ENCODE peak calls at places on chromosome 15, in ten cellular contexts. U is left ventricle myocardium inferior; S is activated CD8-positive, alpha-beta T cell treated with anti-CD3 and anti-CD28 coated beads for 36 hours; I is GM23338; T is fibroblast of mammary gland; E is activated B cell treated with CpG ODN at 0.5 μM for 24 hours; K is suprapubic skin; D is K562; H is lower lobe of right lung; F is colonic mucosa. J is an unnamed sample.
A peak's percentile ranks its signal among the peaks of the same experiment; 100 is the strongest.

GRCh38 chr15:72342385-72342784 is 22.4 kb upstream of the CELF6 start:
- DNase-seq in U (no peak), S (peak; percentile 62), I (peak; percentile 94), T (peak; percentile 28), E (no peak), K (no peak), D (no peak), H (no peak), F (no peak), J (no peak)

GRCh38 chr15:39338251-39338650 is 242.6 kb upstream of the THBS1 start:
- DNase-seq in U (no peak), S (no peak), I (no peak), T (no peak), E (no peak), K (no peak), D (no peak), H (no peak), F (no peak), J (no peak)

GRCh38 chr15:68228143-68228970 is 1.2 kb downstream of the CLN6 start:
- DNase-seq in U (peak; percentile 7), S (peak; percentile 19), I (no peak), T (peak; percentile 27), E (no peak), K (peak; percentile 56), D (peak; percentile 29), H (no peak), F (no peak), J (peak; percentile 62)

GRCh38 chr15:45106002-45106790 is 7.8 kb downstream of the DUOX2 start:
- DNase-seq in U (no peak), S (no peak), I (no peak), T (no peak), E (no peak), K (peak; percentile 44), D (no peak), H (no peak), F (no peak), J (no peak)

GRCh38 chr15:80684697-80685096 is 10.4 kb upstream of the ABHD17C start:
- DNase-seq in U (no peak), S (no peak), I (no peak), T (no peak), E (no peak), K (no peak), D (no peak), H (no peak), F (peak; percentile 51), J (no peak)

GRCh38 chr15:74768771-74769342 is 13.0 kb upstream of the CSK start:
- DNase-seq in U (peak; percentile 50), S (peak; percentile 74), I (peak; percentile 81), T (peak; percentile 49), E (no peak), K (no peak), D (peak; percentile 75), H (peak; percentile 75), F (peak; percentile 54), J (no peak)

GRCh38 chr15:78177447-78177873 is 28.3 kb downstream of the IDH3A start:
- DNase-seq in U (peak; percentile 44), S (peak; percentile 64), I (peak; percentile 89), T (peak; percentile 10), E (no peak), K (no peak), D (peak; percentile 70), H (no peak), F (peak; percentile 56), J (peak; percentile 60)

GRCh38 chr15:62672268-62672667 is 370.3 kb upstream of the TPM1 start:
- DNase-seq in U (no peak), S (no peak), I (no peak), T (peak; percentile 91), E (no peak), K (no peak), D (no peak), H (no peak), F (no peak), J (no peak)

GRCh38 chr15:63899193-63899592 is 65.4 kb upstream of the HERC1 start:
- DNase-seq in U (no peak), S (no peak), I (no peak), T (no peak), E (no peak), K (no peak), D (peak; percentile 47), H (peak; percentile 64), F (no peak), J (no peak)

GRCh38 chr15:77292924-77293558 is 126.9 kb downstream of the PEAK1 start:
- DNase-seq in U (no peak), S (no peak), I (no peak), T (no peak), E (no peak), K (no peak), D (no peak), H (no peak), F (no peak), J (no peak)

GRCh38 chr15:39509941-39510845 is 70.7 kb upstream of the THBS1 start:
- DNase-seq in U (peak; percentile 60), S (peak; percentile 9), I (no peak), T (peak; percentile 67), E (no peak), K (no peak), D (no peak), H (no peak), F (no peak), J (no peak)

GRCh38 chr15:69604050-69604378 is 151.4 kb downstream of the RPLP1 start:
- DNase-seq in U (no peak), S (no peak), I (peak; percentile 59), T (no peak), E (no peak), K (peak; percentile 38), D (no peak), H (no peak), F (peak; percentile 71), J (no peak)

DNA sequence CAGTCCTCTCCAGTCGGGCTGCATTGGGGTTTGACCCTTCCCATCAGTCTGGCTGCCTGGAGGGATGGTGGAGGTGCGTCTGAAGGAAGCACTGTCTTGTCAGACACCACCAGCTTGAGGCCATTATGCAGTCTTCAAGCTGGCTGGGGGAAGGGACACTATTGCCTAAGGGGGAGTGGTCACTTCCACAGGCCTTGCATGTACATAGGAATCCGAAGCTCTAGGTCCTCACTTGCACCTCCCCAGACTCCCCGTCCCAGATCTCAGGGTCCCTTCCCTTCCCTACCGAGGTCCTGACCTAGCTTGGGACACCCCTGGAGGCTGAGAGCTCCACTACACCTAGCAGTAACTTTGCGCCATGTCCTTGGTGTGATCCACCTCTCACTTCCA is 48.6 kb upstream of the KLF13 start:
- DNase-seq in U (no peak), S (no peak), I (no peak), T (no peak), E (no peak), K (peak; percentile 41), D (no peak), H (no peak), F (no peak), J (peak; percentile 45)
- TF ChIP-seq CTCF in U (no peak), S (no peak), I (no peak), T (no peak), E (no peak), K (no peak), D (no peak), H (no peak), F (no peak), J (no peak)

GRCh38 chr15:33182278-33182905 is 12.1 kb downstream of the FMN1 start:
- DNase-seq in U (no peak), S (no peak), I (peak; percentile 52), T (no peak), E (no peak), K (no peak), D (no peak), H (no peak), F (no peak), J (no peak)
- TF ChIP-seq CTCF in U (no peak), S (no peak), I (peak; percentile 48), T (no peak), E (no peak), K (no peak), D (no peak), H (no peak), F (no peak), J (no peak)

GRCh38 chr15:42796955-42797779 is 60.2 kb upstream of the CDAN1 start:
- DNase-seq in U (no peak), S (no peak), I (peak; percentile 28), T (peak; percentile 16), E (no peak), K (no peak), D (no peak), H (no peak), F (no peak), J (no peak)
- TF ChIP-seq CTCF in U (no peak), S (no peak), I (peak; percentile 49), T (no peak), E (no peak), K (no peak), D (peak; percentile 36), H (no peak), F (no peak), J (no peak)

GRCh38 chr15:90481023-90481422 is 48.7 kb upstream of the CRTC3 start:
- DNase-seq in U (no peak), S (peak; percentile 50), I (no peak), T (no peak), E (no peak), K (no peak), D (no peak), H (no peak), F (no peak), J (no peak)

GRCh38 chr15:90483640-90484039 is 46.1 kb upstream of the CRTC3 start:
- DNase-seq in U (no peak), S (no peak), I (no peak), T (no peak), E (no peak), K (no peak), D (no peak), H (no peak), F (no peak), J (no peak)

GRCh38 chr15:90483012-90483307 is 46.8 kb upstream of the CRTC3 start:
- DNase-seq in U (no peak), S (no peak), I (no peak), T (no peak), E (no peak), K (no peak), D (no peak), H (no peak), F (no peak), J (no peak)

GRCh38 chr15:90479656-90480055 is 50.1 kb upstream of the CRTC3 start:
- DNase-seq in U (no peak), S (no peak), I (no peak), T (no peak), E (no peak), K (no peak), D (no peak), H (no peak), F (no peak), J (no peak)

DNA sequence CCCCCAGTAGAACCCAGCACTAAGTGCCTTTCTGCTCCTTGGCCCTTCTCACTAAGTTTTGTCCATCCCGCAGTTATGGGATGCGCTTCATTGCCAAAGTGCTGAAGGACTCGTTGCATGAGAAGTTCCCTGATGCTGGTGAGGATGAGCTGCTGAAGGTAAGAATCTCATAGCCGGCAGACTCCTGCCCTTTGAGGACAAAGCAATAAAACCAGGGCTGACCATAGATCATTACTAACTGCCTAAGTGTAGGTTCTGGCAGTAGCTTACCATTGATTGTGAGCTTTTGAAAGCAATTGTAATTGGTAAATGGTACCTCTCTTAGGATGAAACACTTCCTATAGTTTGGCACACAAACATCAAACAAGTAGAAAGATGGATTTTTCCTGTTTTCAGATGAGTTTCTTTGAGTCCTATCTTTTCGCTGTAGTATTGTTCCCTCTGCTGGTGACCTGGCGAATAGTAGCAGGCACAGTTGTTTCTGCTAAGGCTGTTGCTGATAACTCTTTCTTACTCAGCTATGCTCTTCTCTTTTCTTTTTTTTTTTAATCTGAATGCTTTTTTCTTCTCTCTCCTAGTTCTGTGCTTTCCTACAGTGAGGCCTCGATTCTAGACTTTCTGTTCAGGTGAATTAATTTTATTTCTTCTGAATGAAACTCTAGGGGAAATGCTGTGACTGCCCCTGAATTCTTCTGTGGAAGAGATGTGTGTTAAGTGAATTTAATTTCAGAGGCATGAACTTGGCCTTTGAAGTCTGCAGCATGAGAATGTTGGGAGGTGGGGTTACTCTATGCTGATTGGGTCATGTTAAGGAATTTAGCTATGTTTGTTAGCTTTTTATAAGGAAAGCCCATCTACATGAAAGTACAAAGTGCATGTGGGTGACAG is 47.4 kb upstream of the CRTC3 start:
- DNase-seq in U (no peak), S (peak; percentile 62), I (peak; percentile 67), T (peak; percentile 68), E (no peak), K (no peak), D (peak; percentile 19), H (no peak), F (peak; percentile 52), J (no peak)
- TF ChIP-seq CTCF in U (peak; percentile 77), S (peak; percentile 74), I (peak; percentile 85), T (peak; percentile 87), E (no peak), K (peak; percentile 67), D (peak; percentile 91), H (peak; percentile 57), F (peak; percentile 45), J (peak; percentile 93)